ENCODE peak calls at places on chromosomes 4 and X, in six cellular contexts. One of them, this sample, is unnamed. For H3K4me1, the result is how much of the 10 kb centered on the place peaks cover.

GRCh38 chrX:14916017-14916674 is 42.9 kb downstream of the MOSPD2 start:
- DNase-seq in cardiac muscle cell: peak
- DNase-seq in H1: no peak
- DNase-seq in OCI-LY7: no peak
- DNase-seq in heart left ventricle: no peak
- DNase-seq in ovary: no peak
- DNase-seq in this sample: no peak

GRCh38 chrX:3659761-3660160 is 53.7 kb downstream of the PRKX start:
- DNase-seq in cardiac muscle cell: peak
- DNase-seq in H1: no peak
- DNase-seq in OCI-LY7: no peak
- DNase-seq in heart left ventricle: no peak
- DNase-seq in ovary: no peak
- DNase-seq in this sample: no peak

GRCh38 chrX:103413981-103414380 is 37.6 kb downstream of the BEX3 start:
- DNase-seq in ovary: no peak
- DNase-seq in heart left ventricle: no peak
- DNase-seq in cardiac muscle cell: no peak
- DNase-seq in OCI-LY7: no peak
- DNase-seq in H1: no peak
- DNase-seq in this sample: no peak

GRCh38 chrX:10484683-10485247 is 135.6 kb downstream of the MID1 start:
- DNase-seq in ovary: no peak
- DNase-seq in heart left ventricle: no peak
- DNase-seq in cardiac muscle cell: no peak
- DNase-seq in H1: no peak
- DNase-seq in OCI-LY7: no peak
- DNase-seq in this sample: no peak

GRCh38 chr4:126106658-126107057 is 791.9 kb downstream of the FAT4 start:
- DNase-seq in OCI-LY7: peak
- DNase-seq in cardiac muscle cell: no peak
- DNase-seq in ovary: no peak
- DNase-seq in heart left ventricle: no peak
- DNase-seq in H1: no peak
- DNase-seq in this sample: no peak

GRCh38 chr4:41517747-41518146 is 20.2 kb upstream of the LIMCH1 start:
- DNase-seq in OCI-LY7: no peak
- DNase-seq in ovary: no peak
- DNase-seq in cardiac muscle cell: no peak
- DNase-seq in H1: no peak
- DNase-seq in heart left ventricle: no peak
- DNase-seq in this sample: no peak

GRCh38 chr4:76956961-76957738 is 7.6 kb downstream of the SEPTIN11 start:
- DNase-seq in OCI-LY7: no peak
- DNase-seq in heart left ventricle: peak
- DNase-seq in ovary: no peak
- DNase-seq in cardiac muscle cell: no peak
- DNase-seq in H1: no peak
- DNase-seq in this sample: no peak

GRCh38 chr4:1578968-1579833 is 104.9 kb downstream of the FAM53A start:
- DNase-seq in H1: no peak
- DNase-seq in ovary: peak
- DNase-seq in cardiac muscle cell: peak
- DNase-seq in heart left ventricle: peak
- DNase-seq in OCI-LY7: peak
- DNase-seq in this sample: no peak

GRCh38 chr4:21380861-21381260 is 567.7 kb downstream of the KCNIP4 start:
- DNase-seq in ovary: no peak
- DNase-seq in H1: no peak
- DNase-seq in cardiac muscle cell: no peak
- DNase-seq in OCI-LY7: no peak
- DNase-seq in heart left ventricle: no peak
- DNase-seq in this sample: no peak

GRCh38 chrX:599837-600715 is 30.5 kb upstream of the SHOX start:
- DNase-seq in heart left ventricle: no peak
- DNase-seq in OCI-LY7: no peak
- DNase-seq in H1: no peak
- DNase-seq in cardiac muscle cell: no peak
- DNase-seq in ovary: no peak
- DNase-seq in this sample: no peak

GRCh38 chr4:40583850-40584439 is 45.7 kb downstream of the RBM47 start:
- DNase-seq in OCI-LY7: no peak
- DNase-seq in H1: no peak
- DNase-seq in ovary: no peak
- DNase-seq in heart left ventricle: no peak
- DNase-seq in cardiac muscle cell: no peak
- DNase-seq in this sample: no peak

GRCh38 chrX:29561417-29561816 is 653.9 kb upstream of the MAGEB2 start:
- DNase-seq in ovary: no peak
- DNase-seq in cardiac muscle cell: peak
- DNase-seq in OCI-LY7: no peak
- DNase-seq in H1: no peak
- DNase-seq in heart left ventricle: no peak
- DNase-seq in this sample: no peak

GRCh38 chrX:102712967-102713677 is 874 bp downstream of the GPRASP2 start:
- DNase-seq in cardiac muscle cell: peak
- DNase-seq in H1: no peak
- DNase-seq in OCI-LY7: no peak
- DNase-seq in ovary: peak
- DNase-seq in heart left ventricle: peak
- DNase-seq in this sample: peak

GRCh38 chrX:154317391-154318000 is 21.9 kb downstream of the TKTL1 start:
- DNase-seq in H1: no peak
- DNase-seq in heart left ventricle: no peak
- DNase-seq in ovary: no peak
- DNase-seq in OCI-LY7: peak
- DNase-seq in cardiac muscle cell: peak
- DNase-seq in this sample: peak

GRCh38 chr4:89134775-89135319 is 23.5 kb downstream of the TIGD2 start:
- DNase-seq in OCI-LY7: no peak
- DNase-seq in H1: no peak
- DNase-seq in ovary: no peak
- DNase-seq in cardiac muscle cell: peak
- DNase-seq in heart left ventricle: peak
- DNase-seq in this sample: no peak

GRCh38 chr4:742742-743311 is 37.2 kb downstream of the PCGF3 start:
- DNase-seq in ovary: peak
- DNase-seq in cardiac muscle cell: peak
- DNase-seq in heart left ventricle: peak
- DNase-seq in H1: no peak
- DNase-seq in OCI-LY7: peak
- DNase-seq in this sample: peak

GRCh38 chrX:66863721-66864120 is 224.8 kb upstream of the EDA2R start:
- DNase-seq in OCI-LY7: no peak
- DNase-seq in H1: no peak
- DNase-seq in ovary: no peak
- DNase-seq in cardiac muscle cell: no peak
- DNase-seq in heart left ventricle: no peak
- DNase-seq in this sample: no peak

GRCh38 chr4:137614491-137614890 is 82.2 kb upstream of the PCDH18 start:
- DNase-seq in heart left ventricle: no peak
- DNase-seq in ovary: no peak
- DNase-seq in cardiac muscle cell: no peak
- DNase-seq in OCI-LY7: no peak
- DNase-seq in H1: no peak
- DNase-seq in this sample: no peak

GRCh38 chrX:152038798-152039197 is 64.3 kb upstream of the GABRE start:
- DNase-seq in OCI-LY7: no peak
- DNase-seq in heart left ventricle: no peak
- DNase-seq in ovary: no peak
- DNase-seq in cardiac muscle cell: no peak
- DNase-seq in H1: no peak
- DNase-seq in this sample: no peak

GRCh38 chrX:112819013-112819635 is 21.5 kb downstream of the AMOT start:
- DNase-seq in ovary: no peak
- DNase-seq in cardiac muscle cell: peak
- DNase-seq in heart left ventricle: no peak
- DNase-seq in OCI-LY7: no peak
- DNase-seq in H1: no peak
- DNase-seq in this sample: no peak

GRCh38 chr4:89838005-89838404 is 1.0 kb upstream of the SNCA start:
- DNase-seq in ovary: no peak
- DNase-seq in H1: no peak
- DNase-seq in OCI-LY7: no peak
- DNase-seq in cardiac muscle cell: peak
- DNase-seq in heart left ventricle: no peak
- DNase-seq in this sample: peak

DNA sequence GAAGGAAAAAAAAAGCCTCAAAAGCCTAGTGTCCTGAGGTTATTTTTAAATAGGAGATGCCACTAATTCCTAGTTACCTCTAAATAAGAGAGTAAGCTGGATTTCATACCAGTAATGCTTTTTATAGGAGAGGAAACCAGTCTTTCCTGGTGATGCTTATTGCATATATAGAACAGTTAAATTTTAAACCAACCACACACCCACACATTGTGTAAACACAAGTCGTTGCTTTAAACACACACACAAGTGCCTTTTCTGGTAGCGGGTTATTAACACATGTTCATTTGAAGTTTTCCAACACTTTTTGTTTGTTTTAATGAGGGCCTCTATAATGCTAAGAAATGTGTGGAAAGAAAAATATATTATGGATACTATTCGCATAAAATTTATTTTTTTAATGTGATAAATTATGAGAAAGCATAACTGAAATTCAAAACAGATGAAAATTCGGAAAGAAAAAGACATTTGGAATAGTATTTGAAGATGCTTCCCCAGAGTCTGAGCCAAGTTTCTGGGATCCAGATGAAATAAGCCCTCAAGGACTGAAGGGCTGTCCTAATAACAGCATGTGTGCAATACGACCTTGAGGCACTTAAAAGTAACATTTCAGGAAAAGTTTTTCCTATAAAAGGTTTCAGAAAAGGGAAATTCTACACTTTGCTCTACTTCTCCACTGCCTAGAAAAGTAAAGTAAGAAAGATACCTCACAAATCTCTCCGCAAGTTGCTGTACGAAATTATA is 2.0 kb downstream of the ANTXR2 start:
- DNase-seq in H1: no peak
- DNase-seq in cardiac muscle cell: peak
- DNase-seq in OCI-LY7: no peak
- DNase-seq in ovary: no peak
- DNase-seq in heart left ventricle: no peak
- DNase-seq in this sample: no peak
- H3K4me1 ChIP-seq in H1: under half
- H3K4me1 ChIP-seq in cardiac muscle cell: under half
- H3K4me1 ChIP-seq in OCI-LY7: under half
- H3K4me1 ChIP-seq in ovary: under half
- H3K4me1 ChIP-seq in heart left ventricle: under half
- H3K4me1 ChIP-seq in this sample: under half

GRCh38 chr4:176784816-176785215 is 7.9 kb downstream of the VEGFC start:
- DNase-seq in heart left ventricle: no peak
- DNase-seq in H1: no peak
- DNase-seq in OCI-LY7: no peak
- DNase-seq in cardiac muscle cell: no peak
- DNase-seq in ovary: no peak
- DNase-seq in this sample: no peak
- H3K4me1 ChIP-seq in heart left ventricle: under half
- H3K4me1 ChIP-seq in H1: under half
- H3K4me1 ChIP-seq in OCI-LY7: under half
- H3K4me1 ChIP-seq in cardiac muscle cell: under half
- H3K4me1 ChIP-seq in ovary: under half
- H3K4me1 ChIP-seq in this sample: under half

GRCh38 chrX:107470971-107471370 is 21.5 kb downstream of the FRMPD3 start:
- DNase-seq in H1: no peak
- DNase-seq in cardiac muscle cell: no peak
- DNase-seq in heart left ventricle: no peak
- DNase-seq in OCI-LY7: no peak
- DNase-seq in ovary: no peak
- DNase-seq in this sample: peak
- H3K4me1 ChIP-seq in H1: under half
- H3K4me1 ChIP-seq in cardiac muscle cell: under half
- H3K4me1 ChIP-seq in heart left ventricle: under half
- H3K4me1 ChIP-seq in OCI-LY7: half or more
- H3K4me1 ChIP-seq in ovary: under half
- H3K4me1 ChIP-seq in this sample: under half

DNA sequence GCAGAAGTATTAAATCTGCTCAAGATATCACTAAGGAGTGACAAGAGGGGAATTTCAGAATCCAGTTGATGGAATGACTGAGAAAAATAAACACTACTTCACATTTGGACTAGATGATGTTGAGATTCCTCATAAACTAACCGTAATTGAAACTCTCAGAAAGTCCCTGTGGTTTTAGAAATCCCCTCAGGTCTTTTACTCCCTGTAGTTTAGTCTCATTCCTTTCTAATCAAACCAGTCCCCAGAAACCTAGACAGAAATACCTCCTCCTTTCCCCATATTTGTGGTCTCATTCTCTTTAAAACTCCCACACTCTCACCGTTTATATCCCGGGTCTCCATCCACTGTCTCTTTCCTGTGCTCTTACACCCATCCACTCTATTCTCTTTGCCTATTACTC is 15.0 kb upstream of the TLR1 start:
- DNase-seq in heart left ventricle: no peak
- DNase-seq in H1: no peak
- DNase-seq in OCI-LY7: no peak
- DNase-seq in ovary: no peak
- DNase-seq in cardiac muscle cell: no peak
- DNase-seq in this sample: no peak
- H3K4me1 ChIP-seq in heart left ventricle: under half
- H3K4me1 ChIP-seq in H1: under half
- H3K4me1 ChIP-seq in OCI-LY7: under half
- H3K4me1 ChIP-seq in ovary: under half
- H3K4me1 ChIP-seq in cardiac muscle cell: under half
- H3K4me1 ChIP-seq in this sample: under half

GRCh38 chr4:139247241-139247640 is 32.8 kb downstream of the MGARP start:
- DNase-seq in ovary: no peak
- DNase-seq in H1: no peak
- DNase-seq in cardiac muscle cell: no peak
- DNase-seq in OCI-LY7: no peak
- DNase-seq in heart left ventricle: no peak
- DNase-seq in this sample: no peak

GRCh38 chr4:139243448-139244365 is 36.3 kb downstream of the MGARP start:
- DNase-seq in ovary: no peak
- DNase-seq in OCI-LY7: no peak
- DNase-seq in cardiac muscle cell: peak
- DNase-seq in H1: no peak
- DNase-seq in heart left ventricle: no peak
- DNase-seq in this sample: no peak

GRCh38 chr4:139247656-139248238 is 32.3 kb downstream of the MGARP start:
- DNase-seq in heart left ventricle: no peak
- DNase-seq in ovary: no peak
- DNase-seq in H1: no peak
- DNase-seq in cardiac muscle cell: no peak
- DNase-seq in OCI-LY7: no peak
- DNase-seq in this sample: no peak

GRCh38 chr4:139246166-139246565 is 33.9 kb downstream of the MGARP start:
- DNase-seq in ovary: no peak
- DNase-seq in heart left ventricle: no peak
- DNase-seq in OCI-LY7: no peak
- DNase-seq in H1: no peak
- DNase-seq in cardiac muscle cell: no peak
- DNase-seq in this sample: no peak

GRCh38 chr4:139245590-139245989 is 34.4 kb downstream of the MGARP start:
- DNase-seq in cardiac muscle cell: peak
- DNase-seq in OCI-LY7: no peak
- DNase-seq in ovary: no peak
- DNase-seq in H1: no peak
- DNase-seq in heart left ventricle: no peak
- DNase-seq in this sample: no peak
- H3K4me1 ChIP-seq in cardiac muscle cell: under half
- H3K4me1 ChIP-seq in OCI-LY7: under half
- H3K4me1 ChIP-seq in ovary: under half
- H3K4me1 ChIP-seq in H1: under half
- H3K4me1 ChIP-seq in heart left ventricle: under half
- H3K4me1 ChIP-seq in this sample: under half

This sample was measured in HAP-1.